ENCODE peak calls at places on chromosomes 5 and 9, in ten cellular contexts. One of them, this sample, is unnamed.
A peak's percentile ranks its signal among the peaks of the same experiment; 100 is the strongest.

GRCh38 chr5:22793463-22793862 is 59.7 kb downstream of the CDH12 start:
- DNase-seq in GM12878: no peak
- DNase-seq in NT2/D1: no peak
- DNase-seq in lung: no peak
- DNase-seq in mammary epithelial cell: no peak
- DNase-seq in Peyer's patch: no peak
- DNase-seq in upper lobe of right lung: no peak
- DNase-seq in gastrocnemius medialis: no peak
- DNase-seq in osteoblast: no peak
- DNase-seq in naive thymus-derived CD4-positive, alpha-beta T cell: no peak
- DNase-seq in this sample: no peak

GRCh38 chr5:15621094-15621493 is 121.1 kb downstream of the FBXL7 start:
- DNase-seq in lung: no peak
- DNase-seq in upper lobe of right lung: no peak
- DNase-seq in gastrocnemius medialis: no peak
- DNase-seq in mammary epithelial cell: no peak
- DNase-seq in Peyer's patch: no peak
- DNase-seq in NT2/D1: no peak
- DNase-seq in osteoblast: no peak
- DNase-seq in naive thymus-derived CD4-positive, alpha-beta T cell: no peak
- DNase-seq in GM12878: no peak
- DNase-seq in this sample: no peak

GRCh38 chr5:76861616-76862015 is 11.8 kb downstream of the S100Z start:
- DNase-seq in mammary epithelial cell: no peak
- DNase-seq in GM12878: no peak
- DNase-seq in naive thymus-derived CD4-positive, alpha-beta T cell: no peak
- DNase-seq in osteoblast: no peak
- DNase-seq in gastrocnemius medialis: no peak
- DNase-seq in NT2/D1: no peak
- DNase-seq in lung: no peak
- DNase-seq in Peyer's patch: no peak
- DNase-seq in upper lobe of right lung: no peak
- DNase-seq in this sample: no peak

GRCh38 chr5:53126514-53126913 is 17.0 kb upstream of the MOCS2 start:
- DNase-seq in naive thymus-derived CD4-positive, alpha-beta T cell: no peak
- DNase-seq in upper lobe of right lung: no peak
- DNase-seq in gastrocnemius medialis: no peak
- DNase-seq in Peyer's patch: no peak
- DNase-seq in GM12878: no peak
- DNase-seq in NT2/D1: no peak
- DNase-seq in osteoblast: peak; percentile 87
- DNase-seq in mammary epithelial cell: peak; percentile 56
- DNase-seq in lung: no peak
- DNase-seq in this sample: no peak

GRCh38 chr9:23826120-23826629 is at the start of gene ELAVL2:
- DNase-seq in upper lobe of right lung: peak; percentile 90
- DNase-seq in GM12878: peak; percentile 26
- DNase-seq in gastrocnemius medialis: peak; percentile 79
- DNase-seq in lung: peak; percentile 82
- DNase-seq in mammary epithelial cell: peak; percentile 100
- DNase-seq in Peyer's patch: peak; percentile 77
- DNase-seq in osteoblast: peak; percentile 66
- DNase-seq in NT2/D1: peak; percentile 98
- DNase-seq in naive thymus-derived CD4-positive, alpha-beta T cell: peak; percentile 24
- DNase-seq in this sample: peak; percentile 45

GRCh38 chr9:69549310-69550202 is 122.6 kb downstream of the APBA1 start:
- DNase-seq in lung: no peak
- DNase-seq in upper lobe of right lung: no peak
- DNase-seq in Peyer's patch: no peak
- DNase-seq in NT2/D1: peak; percentile 36
- DNase-seq in gastrocnemius medialis: no peak
- DNase-seq in GM12878: no peak
- DNase-seq in mammary epithelial cell: no peak
- DNase-seq in naive thymus-derived CD4-positive, alpha-beta T cell: no peak
- DNase-seq in osteoblast: peak; percentile 78
- DNase-seq in this sample: no peak

GRCh38 chr5:95216136-95216955 is 68.5 kb downstream of the MCTP1 start:
- DNase-seq in NT2/D1: no peak
- DNase-seq in upper lobe of right lung: no peak
- DNase-seq in gastrocnemius medialis: no peak
- DNase-seq in osteoblast: no peak
- DNase-seq in Peyer's patch: no peak
- DNase-seq in lung: no peak
- DNase-seq in naive thymus-derived CD4-positive, alpha-beta T cell: no peak
- DNase-seq in GM12878: no peak
- DNase-seq in mammary epithelial cell: no peak
- DNase-seq in this sample: no peak

GRCh38 chr9:38008168-38009034 is 60.6 kb downstream of the SHB start:
- DNase-seq in GM12878: peak; percentile 56
- DNase-seq in naive thymus-derived CD4-positive, alpha-beta T cell: no peak
- DNase-seq in gastrocnemius medialis: no peak
- DNase-seq in lung: peak; percentile 80
- DNase-seq in Peyer's patch: peak; percentile 75
- DNase-seq in mammary epithelial cell: peak; percentile 91
- DNase-seq in osteoblast: peak; percentile 97
- DNase-seq in upper lobe of right lung: peak; percentile 94
- DNase-seq in NT2/D1: no peak
- DNase-seq in this sample: no peak

GRCh38 chr5:171850354-171850947 is 64.8 kb downstream of the SMIM23 start:
- DNase-seq in gastrocnemius medialis: peak; percentile 32
- DNase-seq in upper lobe of right lung: no peak
- DNase-seq in Peyer's patch: no peak
- DNase-seq in lung: no peak
- DNase-seq in naive thymus-derived CD4-positive, alpha-beta T cell: no peak
- DNase-seq in GM12878: no peak
- DNase-seq in mammary epithelial cell: no peak
- DNase-seq in NT2/D1: peak; percentile 43
- DNase-seq in osteoblast: peak; percentile 62
- DNase-seq in this sample: no peak

GRCh38 chr9:117480251-117480650 is 65.4 kb upstream of the ASTN2 start:
- DNase-seq in NT2/D1: no peak
- DNase-seq in upper lobe of right lung: no peak
- DNase-seq in Peyer's patch: no peak
- DNase-seq in gastrocnemius medialis: no peak
- DNase-seq in mammary epithelial cell: peak; percentile 27
- DNase-seq in lung: no peak
- DNase-seq in osteoblast: no peak
- DNase-seq in naive thymus-derived CD4-positive, alpha-beta T cell: no peak
- DNase-seq in GM12878: no peak
- DNase-seq in this sample: no peak

GRCh38 chr5:168214886-168215285 is 76.6 kb upstream of the WWC1 start:
- DNase-seq in osteoblast: no peak
- DNase-seq in Peyer's patch: no peak
- DNase-seq in upper lobe of right lung: no peak
- DNase-seq in naive thymus-derived CD4-positive, alpha-beta T cell: no peak
- DNase-seq in GM12878: no peak
- DNase-seq in mammary epithelial cell: no peak
- DNase-seq in NT2/D1: no peak
- DNase-seq in gastrocnemius medialis: no peak
- DNase-seq in lung: no peak
- DNase-seq in this sample: no peak

GRCh38 chr5:168217497-168217896 is 73.9 kb upstream of the WWC1 start:
- DNase-seq in naive thymus-derived CD4-positive, alpha-beta T cell: no peak
- DNase-seq in NT2/D1: no peak
- DNase-seq in Peyer's patch: no peak
- DNase-seq in lung: no peak
- DNase-seq in upper lobe of right lung: no peak
- DNase-seq in mammary epithelial cell: no peak
- DNase-seq in osteoblast: no peak
- DNase-seq in gastrocnemius medialis: no peak
- DNase-seq in GM12878: no peak
- DNase-seq in this sample: no peak

GRCh38 chr5:168215646-168216045 is 75.8 kb upstream of the WWC1 start:
- DNase-seq in osteoblast: no peak
- DNase-seq in Peyer's patch: no peak
- DNase-seq in GM12878: no peak
- DNase-seq in naive thymus-derived CD4-positive, alpha-beta T cell: no peak
- DNase-seq in lung: no peak
- DNase-seq in mammary epithelial cell: no peak
- DNase-seq in NT2/D1: no peak
- DNase-seq in upper lobe of right lung: no peak
- DNase-seq in gastrocnemius medialis: no peak
- DNase-seq in this sample: no peak

GRCh38 chr5:168218746-168219145 is 72.7 kb upstream of the WWC1 start:
- DNase-seq in upper lobe of right lung: no peak
- DNase-seq in Peyer's patch: no peak
- DNase-seq in GM12878: no peak
- DNase-seq in gastrocnemius medialis: no peak
- DNase-seq in mammary epithelial cell: peak; percentile 5
- DNase-seq in osteoblast: no peak
- DNase-seq in naive thymus-derived CD4-positive, alpha-beta T cell: no peak
- DNase-seq in lung: no peak
- DNase-seq in NT2/D1: no peak
- DNase-seq in this sample: no peak

DNA sequence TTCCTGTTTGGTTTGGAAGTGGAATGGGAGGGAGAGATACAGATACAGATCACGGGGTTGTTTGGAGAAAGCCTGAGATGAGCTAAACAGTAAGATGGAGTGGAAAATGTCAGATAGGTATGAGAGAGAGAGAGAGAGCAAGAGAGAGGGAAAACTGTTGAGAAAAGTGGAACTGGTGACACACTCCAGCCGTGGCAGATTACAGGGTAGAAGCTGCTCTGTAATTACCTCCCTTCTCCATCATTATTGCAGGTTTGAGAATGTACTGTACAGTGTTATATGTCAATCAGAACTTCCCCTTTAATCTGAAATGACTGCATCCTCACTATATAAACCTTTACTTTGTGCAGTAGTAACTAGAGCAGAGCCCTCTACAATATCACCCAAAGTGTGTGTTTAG is 74.5 kb upstream of the WWC1 start:
- DNase-seq in osteoblast: no peak
- DNase-seq in mammary epithelial cell: no peak
- DNase-seq in lung: no peak
- DNase-seq in upper lobe of right lung: no peak
- DNase-seq in GM12878: no peak
- DNase-seq in gastrocnemius medialis: no peak
- DNase-seq in naive thymus-derived CD4-positive, alpha-beta T cell: no peak
- DNase-seq in Peyer's patch: no peak
- DNase-seq in NT2/D1: no peak
- DNase-seq in this sample: no peak
- H3K9me3 ChIP-seq in osteoblast: no peaks in the 10 kb centered on the region
- H3K9me3 ChIP-seq in mammary epithelial cell: no peaks in the 10 kb centered on the region
- H3K9me3 ChIP-seq in lung: no peaks in the 10 kb centered on the region
- H3K9me3 ChIP-seq in upper lobe of right lung: no peaks in the 10 kb centered on the region
- H3K9me3 ChIP-seq in GM12878: no peaks in the 10 kb centered on the region
- H3K9me3 ChIP-seq in gastrocnemius medialis: no peaks in the 10 kb centered on the region
- H3K9me3 ChIP-seq in naive thymus-derived CD4-positive, alpha-beta T cell: no peaks in the 10 kb centered on the region
- H3K9me3 ChIP-seq in Peyer's patch: no peaks in the 10 kb centered on the region
- H3K9me3 ChIP-seq in NT2/D1: no peaks in the 10 kb centered on the region
- H3K9me3 ChIP-seq in this sample: no peaks in the 10 kb centered on the region

DNA sequence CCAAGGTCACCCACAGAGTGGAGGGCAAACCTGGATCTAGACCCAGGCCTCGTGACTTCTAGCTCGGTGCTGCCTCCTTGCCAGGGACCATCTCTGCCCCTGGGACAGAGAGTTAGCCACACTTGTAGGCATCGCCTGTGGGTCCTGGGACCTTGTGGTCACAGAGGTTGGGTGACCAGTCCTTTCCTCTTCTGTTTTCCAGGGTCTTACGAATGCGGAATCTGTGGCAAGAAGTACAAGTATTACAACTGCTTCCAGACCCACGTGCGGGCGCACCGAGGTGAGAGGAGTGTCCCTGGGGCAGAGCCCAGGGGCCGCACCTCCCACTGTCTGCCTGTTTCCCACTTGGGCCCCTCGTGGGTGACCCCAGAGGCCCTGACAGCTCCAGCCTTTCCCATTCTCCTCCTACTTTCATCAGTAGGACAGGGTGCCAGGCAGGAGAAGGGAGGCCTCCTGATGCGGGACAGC is 76.3 kb downstream of the AMBP start:
- DNase-seq in gastrocnemius medialis: no peak
- DNase-seq in lung: peak; percentile 18
- DNase-seq in GM12878: no peak
- DNase-seq in upper lobe of right lung: no peak
- DNase-seq in osteoblast: peak; percentile 27
- DNase-seq in mammary epithelial cell: no peak
- DNase-seq in NT2/D1: no peak
- DNase-seq in naive thymus-derived CD4-positive, alpha-beta T cell: no peak
- DNase-seq in Peyer's patch: peak; percentile 34
- DNase-seq in this sample: no peak
- H3K4me3 ChIP-seq in gastrocnemius medialis: no peak overlapping the region
- H3K4me3 ChIP-seq in lung: no peak overlapping the region
- H3K4me3 ChIP-seq in GM12878: no peak overlapping the region
- H3K4me3 ChIP-seq in upper lobe of right lung: no peak overlapping the region
- H3K4me3 ChIP-seq in osteoblast: no peak overlapping the region
- H3K4me3 ChIP-seq in mammary epithelial cell: no peak overlapping the region
- H3K4me3 ChIP-seq in NT2/D1: no peak overlapping the region
- H3K4me3 ChIP-seq in naive thymus-derived CD4-positive, alpha-beta T cell: no peak overlapping the region
- H3K4me3 ChIP-seq in Peyer's patch: no peak overlapping the region
- H3K4me3 ChIP-seq in this sample: no peak overlapping the region

GRCh38 chr9:96766199-96766598 is 11.7 kb downstream of the ZNF510 start:
- DNase-seq in GM12878: no peak
- DNase-seq in upper lobe of right lung: no peak
- DNase-seq in Peyer's patch: no peak
- DNase-seq in NT2/D1: no peak
- DNase-seq in osteoblast: no peak
- DNase-seq in mammary epithelial cell: no peak
- DNase-seq in lung: no peak
- DNase-seq in naive thymus-derived CD4-positive, alpha-beta T cell: no peak
- DNase-seq in gastrocnemius medialis: no peak
- DNase-seq in this sample: no peak

GRCh38 chr9:96769989-96770388 is 7.9 kb downstream of the ZNF510 start:
- DNase-seq in gastrocnemius medialis: no peak
- DNase-seq in mammary epithelial cell: no peak
- DNase-seq in naive thymus-derived CD4-positive, alpha-beta T cell: no peak
- DNase-seq in osteoblast: no peak
- DNase-seq in GM12878: no peak
- DNase-seq in lung: no peak
- DNase-seq in NT2/D1: no peak
- DNase-seq in upper lobe of right lung: no peak
- DNase-seq in Peyer's patch: no peak
- DNase-seq in this sample: no peak

GRCh38 chr9:96771124-96771523 is 6.8 kb downstream of the ZNF510 start:
- DNase-seq in Peyer's patch: no peak
- DNase-seq in mammary epithelial cell: no peak
- DNase-seq in naive thymus-derived CD4-positive, alpha-beta T cell: no peak
- DNase-seq in gastrocnemius medialis: no peak
- DNase-seq in NT2/D1: no peak
- DNase-seq in upper lobe of right lung: no peak
- DNase-seq in GM12878: no peak
- DNase-seq in osteoblast: no peak
- DNase-seq in lung: no peak
- DNase-seq in this sample: no peak
- H3K9me3 ChIP-seq in Peyer's patch: no peaks in the 10 kb centered on the region
- H3K9me3 ChIP-seq in mammary epithelial cell: peaks cover 30% of the 10 kb centered on the region
- H3K9me3 ChIP-seq in naive thymus-derived CD4-positive, alpha-beta T cell: peaks cover 23% of the 10 kb centered on the region
- H3K9me3 ChIP-seq in gastrocnemius medialis: no peaks in the 10 kb centered on the region
- H3K9me3 ChIP-seq in NT2/D1: peaks cover 67% of the 10 kb centered on the region
- H3K9me3 ChIP-seq in upper lobe of right lung: peaks cover 45% of the 10 kb centered on the region
- H3K9me3 ChIP-seq in GM12878: peaks cover 29% of the 10 kb centered on the region
- H3K9me3 ChIP-seq in osteoblast: peaks cover 7% of the 10 kb centered on the region
- H3K9me3 ChIP-seq in lung: peaks cover 8% of the 10 kb centered on the region
- H3K9me3 ChIP-seq in this sample: peaks cover 30% of the 10 kb centered on the region

DNA sequence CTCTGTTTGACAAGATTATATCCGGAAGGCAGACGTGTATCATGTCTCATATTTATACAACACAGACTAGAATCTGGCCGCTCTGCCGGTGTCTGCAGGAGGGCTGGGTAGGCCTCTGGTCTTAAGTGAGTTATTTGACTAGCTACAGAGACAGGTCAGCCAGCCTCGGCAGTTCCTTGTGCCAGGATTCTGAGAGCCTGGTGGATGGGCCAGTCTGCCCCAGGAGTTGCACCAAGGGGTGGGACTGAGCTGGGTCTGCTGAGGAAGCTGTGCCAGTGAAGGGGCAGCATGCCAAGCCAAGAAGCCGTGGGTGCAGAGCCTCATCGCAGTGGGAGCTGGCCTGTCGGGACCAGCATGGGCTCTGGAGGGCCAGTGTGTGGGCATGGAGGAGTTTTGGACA is 7.1 kb downstream of the SNX18 start:
- DNase-seq in Peyer's patch: peak; percentile 60
- DNase-seq in upper lobe of right lung: peak; percentile 71
- DNase-seq in lung: no peak
- DNase-seq in GM12878: no peak
- DNase-seq in mammary epithelial cell: no peak
- DNase-seq in naive thymus-derived CD4-positive, alpha-beta T cell: no peak
- DNase-seq in gastrocnemius medialis: no peak
- DNase-seq in NT2/D1: no peak
- DNase-seq in osteoblast: no peak
- DNase-seq in this sample: no peak
- H3K4me3 ChIP-seq in Peyer's patch: no peak overlapping the region
- H3K4me3 ChIP-seq in upper lobe of right lung: no peak overlapping the region
- H3K4me3 ChIP-seq in lung: no peak overlapping the region
- H3K4me3 ChIP-seq in GM12878: no peak overlapping the region
- H3K4me3 ChIP-seq in mammary epithelial cell: no peak overlapping the region
- H3K4me3 ChIP-seq in naive thymus-derived CD4-positive, alpha-beta T cell: no peak overlapping the region
- H3K4me3 ChIP-seq in gastrocnemius medialis: peak overlapping the region; percentile 4
- H3K4me3 ChIP-seq in NT2/D1: no peak overlapping the region
- H3K4me3 ChIP-seq in osteoblast: peak overlapping the region; percentile 49
- H3K4me3 ChIP-seq in this sample: no peak overlapping the region